ENCODE peak calls at places on chromosomes 1 and 21, in eight cellular contexts. Q is IMR-90, U is HFF-Myc, M is GM23338, V is GM10248, N is body of pancreas, D is colonic mucosa, E is right atrium auricular region. C is an unnamed sample.

GRCh38 chr1:232901255-232901654 is 49.2 kb upstream of the NTPCR start:
- DNase-seq in Q (no peak), U (no peak), M (peak), V (peak), N (no peak), D (no peak), E (no peak), C (peak)

GRCh38 chr1:55631508-55631907 is 416.3 kb upstream of the USP24 start:
- DNase-seq in Q (peak), U (no peak), M (no peak), V (no peak), N (no peak), D (no peak), E (no peak), C (no peak)

GRCh38 chr1:46413596-46413985 is 19.5 kb downstream of the FAAH start:
- DNase-seq in Q (no peak), U (no peak), M (peak), V (peak), N (no peak), D (no peak), E (no peak), C (peak)

GRCh38 chr21:44294391-44295162 is 5.3 kb upstream of the PFKL start:
- DNase-seq in Q (peak), U (no peak), M (no peak), V (no peak), N (peak), D (peak), E (peak), C (no peak)

GRCh38 chr1:15236226-15237145 is 10.5 kb upstream of the FHAD1 start:
- DNase-seq in Q (no peak), U (no peak), M (no peak), V (no peak), N (no peak), D (no peak), E (no peak), C (no peak)

GRCh38 chr1:181112071-181112929 is 23.8 kb downstream of the IER5 start:
- DNase-seq in Q (peak), U (peak), M (no peak), V (no peak), N (peak), D (peak), E (peak), C (no peak)

GRCh38 chr1:118862755-118863154 is 125.4 kb downstream of the TBX15 start:
- DNase-seq in Q (no peak), U (no peak), M (no peak), V (no peak), N (no peak), D (no peak), E (no peak), C (no peak)

GRCh38 chr1:23632479-23633160 is 59.0 kb upstream of the RPL11 start:
- DNase-seq in Q (peak), U (no peak), M (no peak), V (no peak), N (no peak), D (no peak), E (no peak), C (no peak)

GRCh38 chr1:206699626-206700025 is 14.9 kb downstream of the MAPKAPK2 start:
- DNase-seq in Q (no peak), U (no peak), M (no peak), V (no peak), N (no peak), D (no peak), E (no peak), C (no peak)

GRCh38 chr1:89987170-89987819 is 7.6 kb upstream of the ZNF326 start:
- DNase-seq in Q (peak), U (peak), M (peak), V (peak), N (peak), D (peak), E (no peak), C (peak)

GRCh38 chr1:110082477-110082876 is 12.0 kb upstream of the ALX3 start:
- DNase-seq in Q (no peak), U (no peak), M (no peak), V (no peak), N (no peak), D (no peak), E (no peak), C (no peak)

GRCh38 chr1:182444497-182444896 is 5.4 kb upstream of the RGSL1 start:
- DNase-seq in Q (no peak), U (no peak), M (peak), V (no peak), N (no peak), D (no peak), E (no peak), C (peak)

GRCh38 chr1:160795951-160796383 is at the start of gene LY9:
- DNase-seq in Q (no peak), U (no peak), M (no peak), V (peak), N (no peak), D (peak), E (no peak), C (peak)

GRCh38 chr1:935751-936231 is 12.1 kb downstream of the SAMD11 start:
- DNase-seq in Q (no peak), U (no peak), M (peak), V (no peak), N (no peak), D (no peak), E (no peak), C (no peak)

DNA sequence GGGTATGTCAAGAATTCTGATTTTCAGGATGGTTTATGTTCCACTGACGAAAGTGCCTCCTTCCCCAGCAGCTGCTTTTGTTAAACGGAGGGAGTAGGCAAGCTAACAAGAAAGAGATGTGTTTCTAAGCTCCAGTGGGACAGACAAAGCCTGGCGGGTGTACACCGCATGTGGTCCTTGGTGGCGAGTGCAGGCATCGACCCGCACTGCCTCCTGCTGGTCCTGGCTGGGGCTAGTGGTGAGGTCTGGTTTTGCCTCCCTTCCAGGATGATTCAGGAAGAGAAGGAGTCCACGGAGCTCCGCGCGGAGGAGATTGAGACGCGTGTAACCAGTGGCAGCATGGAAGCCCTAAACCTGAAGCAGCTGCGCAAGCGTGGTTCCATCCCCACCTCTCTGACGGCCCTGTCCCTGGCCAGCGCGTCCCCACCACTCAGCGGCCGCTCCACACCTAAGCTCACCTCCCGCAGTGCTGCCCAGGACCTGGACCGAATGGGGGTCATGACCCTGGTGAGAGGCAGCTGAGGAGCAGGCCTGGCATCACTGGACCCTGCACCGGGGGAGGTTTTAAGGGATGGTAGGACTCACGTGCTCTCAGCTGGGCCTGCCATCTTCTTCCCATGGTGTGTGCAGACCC is 29.0 kb downstream of the PPFIA4 start:
- DNase-seq in Q (no peak), U (no peak), M (peak), V (no peak), N (no peak), D (no peak), E (no peak), C (no peak)
- TF ChIP-seq CTCF in Q (peak), U (peak), M (peak), V (no peak), N (no peak), D (no peak), E (no peak), C (no peak)

GRCh38 chr1:44029260-44029910 is 1.9 kb downstream of the SLC6A9 start:
- DNase-seq in Q (no peak), U (no peak), M (peak), V (peak), N (peak), D (no peak), E (no peak), C (peak)

GRCh38 chr1:44029911-44030605 is 1.2 kb downstream of the SLC6A9 start:
- DNase-seq in Q (peak), U (no peak), M (peak), V (peak), N (peak), D (peak), E (peak), C (peak)

GRCh38 chr1:44031900-44032817 is 897 bp upstream of the SLC6A9 start:
- DNase-seq in Q (peak), U (no peak), M (peak), V (no peak), N (peak), D (peak), E (no peak), C (no peak)

GRCh38 chr1:44031051-44031899 is at the start of gene SLC6A9:
- DNase-seq in Q (peak), U (peak), M (peak), V (no peak), N (peak), D (peak), E (no peak), C (peak)

DNA sequence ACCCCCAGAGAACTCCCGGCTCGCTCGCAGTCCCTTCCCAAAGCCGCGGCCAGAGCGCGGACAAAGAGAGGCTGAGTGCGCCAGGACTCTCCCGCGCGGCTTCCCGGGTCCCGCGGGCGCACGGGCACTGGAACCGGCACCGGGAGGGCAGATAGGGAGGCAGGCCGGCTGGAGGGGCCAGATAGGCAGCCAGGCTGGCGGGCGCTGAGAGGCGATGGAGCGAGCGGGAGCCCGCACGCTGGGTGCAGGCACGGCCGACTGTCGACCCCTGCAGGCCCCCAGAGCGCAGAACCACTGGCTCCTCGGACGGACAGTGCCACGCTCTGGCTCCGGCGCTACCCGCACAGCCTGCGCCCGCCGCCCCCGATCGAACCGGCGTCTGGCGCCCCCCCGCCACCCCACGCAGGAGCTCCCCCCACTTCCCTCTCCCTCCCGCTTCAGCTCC is 634 bp downstream of the SLC6A9 start:
- DNase-seq in Q (peak), U (no peak), M (peak), V (peak), N (peak), D (no peak), E (no peak), C (peak)
- TF ChIP-seq CTCF in Q (peak), U (peak), M (peak), V (peak), N (no peak), D (no peak), E (peak), C (peak)

DNA sequence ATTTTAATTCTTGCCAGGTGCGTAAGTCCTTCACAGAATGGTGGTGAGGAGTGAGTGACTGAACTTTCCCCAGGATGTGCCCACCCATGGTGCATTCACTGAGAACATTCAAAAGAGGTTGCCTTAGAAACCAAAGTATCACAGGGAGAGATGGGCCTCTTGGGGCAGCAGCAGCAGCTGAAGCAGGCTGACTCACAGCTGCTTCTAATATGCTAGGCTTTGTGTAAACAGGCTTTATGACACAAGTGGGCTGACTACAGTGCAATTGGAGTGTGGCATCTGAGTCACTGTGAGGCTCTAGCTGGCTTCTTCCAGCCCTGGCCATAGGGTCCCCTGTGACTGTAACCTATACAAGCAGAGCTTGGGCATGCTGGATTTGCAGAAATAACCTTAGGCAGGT is 12.6 kb downstream of the PIGP start:
- DNase-seq in Q (peak), U (peak), M (peak), V (no peak), N (peak), D (peak), E (peak), C (no peak)
- TF ChIP-seq CTCF in Q (peak), U (no peak), M (no peak), V (no peak), N (no peak), D (no peak), E (no peak), C (no peak)

GRCh38 chr1:115458426-115459114 is 120.5 kb upstream of the NGF start:
- DNase-seq in Q (no peak), U (no peak), M (no peak), V (no peak), N (no peak), D (no peak), E (no peak), C (no peak)

GRCh38 chr1:115462677-115463076 is 124.6 kb upstream of the NGF start:
- DNase-seq in Q (no peak), U (no peak), M (no peak), V (no peak), N (no peak), D (no peak), E (no peak), C (no peak)

GRCh38 chr1:115463347-115463746 is 125.3 kb upstream of the NGF start:
- DNase-seq in Q (no peak), U (no peak), M (no peak), V (no peak), N (no peak), D (no peak), E (peak), C (no peak)

GRCh38 chr1:115459161-115459560 is 121.1 kb upstream of the NGF start:
- DNase-seq in Q (no peak), U (no peak), M (no peak), V (no peak), N (no peak), D (no peak), E (no peak), C (no peak)

GRCh38 chr1:115461526-115461925 is 123.5 kb upstream of the NGF start:
- DNase-seq in Q (no peak), U (no peak), M (no peak), V (no peak), N (no peak), D (no peak), E (no peak), C (no peak)
- TF ChIP-seq CTCF in Q (no peak), U (no peak), M (no peak), V (no peak), N (no peak), D (no peak), E (no peak), C (no peak)

DNA sequence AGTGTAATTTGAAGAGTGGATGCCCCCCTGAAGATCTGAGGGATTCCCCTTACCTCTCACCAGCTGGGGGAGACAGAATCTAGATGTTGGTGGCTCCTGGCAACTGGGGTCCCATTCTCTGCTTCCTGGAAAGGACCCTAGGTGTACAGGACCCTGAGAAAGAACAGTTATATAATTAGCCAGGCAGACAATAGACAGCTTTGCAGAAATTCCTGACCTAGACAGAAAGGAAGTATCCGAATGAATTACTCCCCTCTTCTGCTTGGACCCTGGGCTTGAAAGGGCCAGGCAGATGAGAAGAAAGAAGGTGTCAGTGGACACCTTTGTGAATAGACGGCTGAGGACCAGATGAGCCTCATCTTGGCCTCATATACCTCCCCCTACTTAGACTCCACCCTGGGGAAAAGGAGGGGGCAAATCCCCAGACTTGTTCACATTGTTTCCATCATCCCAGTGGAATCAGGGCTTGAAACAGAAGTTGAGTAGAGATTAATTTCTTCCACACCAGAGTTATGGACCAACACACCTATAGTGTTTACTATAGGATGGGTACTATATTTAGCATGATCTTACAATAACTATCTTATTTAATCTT is 1.8 kb upstream of the IQGAP3 start:
- DNase-seq in Q (no peak), U (no peak), M (no peak), V (no peak), N (no peak), D (no peak), E (no peak), C (no peak)
- TF ChIP-seq CTCF in Q (no peak), U (no peak), M (peak), V (no peak), N (no peak), D (no peak), E (no peak), C (no peak)

DNA sequence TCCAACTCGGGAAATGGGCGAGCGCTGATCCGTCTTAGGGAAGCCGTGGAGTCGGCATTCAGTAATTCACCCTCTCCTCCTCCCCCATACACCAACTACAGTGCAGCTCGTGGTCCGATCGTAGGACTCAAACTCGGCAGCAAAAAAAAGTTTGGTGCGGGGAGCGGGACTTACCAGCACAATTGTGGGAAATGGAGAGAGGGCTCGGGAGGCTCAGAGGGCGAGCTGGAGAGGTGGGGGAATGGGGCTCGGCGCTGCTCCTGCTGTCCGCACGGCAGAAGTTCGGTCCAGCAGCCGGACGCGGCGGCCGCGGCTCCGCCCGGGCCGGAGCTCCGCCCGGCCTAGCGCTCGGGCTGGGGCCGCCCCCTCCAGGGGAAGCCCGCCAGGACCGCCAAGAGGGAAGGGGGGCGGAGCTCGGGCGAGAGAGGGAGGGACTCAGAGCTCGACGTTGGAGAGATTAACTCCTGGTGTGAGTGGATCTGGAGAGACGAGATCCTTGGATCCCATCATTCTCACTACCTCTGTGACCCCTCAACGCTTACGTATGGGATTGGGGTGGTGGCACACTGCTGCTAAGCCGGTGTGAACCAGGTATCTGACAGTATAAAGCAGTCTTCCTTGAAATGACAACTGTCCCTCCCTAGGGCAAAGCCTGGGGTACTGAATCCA is 744 bp upstream of the PIAS3 start:
- DNase-seq in Q (peak), U (peak), M (peak), V (peak), N (peak), D (peak), E (peak), C (peak)
- TF ChIP-seq CTCF in Q (peak), U (no peak), M (no peak), V (no peak), N (no peak), D (no peak), E (peak), C (no peak)

DNA sequence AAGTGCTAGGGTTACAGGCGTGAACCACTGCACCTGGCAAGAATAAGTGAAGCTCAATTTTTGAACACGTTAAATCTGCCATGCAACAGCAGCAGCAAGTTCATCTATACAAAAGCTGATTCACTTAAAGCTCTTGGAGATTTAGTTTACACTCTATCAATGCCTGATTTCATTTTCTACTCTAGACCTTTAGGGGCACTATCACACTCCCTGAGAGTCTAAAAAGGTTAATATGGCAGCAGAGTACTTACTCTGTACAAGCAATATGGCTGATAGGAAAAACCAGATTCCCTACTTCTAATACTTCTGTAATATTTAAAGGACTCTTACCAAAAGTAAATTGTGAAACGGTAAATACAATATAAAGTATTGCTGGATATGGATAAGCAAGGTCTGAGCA is 4.8 kb downstream of the RBM34 start:
- DNase-seq in Q (no peak), U (no peak), M (no peak), V (no peak), N (no peak), D (no peak), E (no peak), C (no peak)
- TF ChIP-seq CTCF in Q (no peak), U (no peak), M (no peak), V (no peak), N (no peak), D (no peak), E (no peak), C (no peak)

GRCh38 chr1:165288301-165289120 is 68.0 kb downstream of the LMX1A start:
- DNase-seq in Q (no peak), U (no peak), M (peak), V (no peak), N (no peak), D (peak), E (no peak), C (no peak)

GRCh38 chr1:165287329-165287728 is 69.2 kb downstream of the LMX1A start:
- DNase-seq in Q (no peak), U (no peak), M (peak), V (no peak), N (no peak), D (no peak), E (no peak), C (no peak)

GRCh38 chr1:165287781-165288180 is 68.7 kb downstream of the LMX1A start:
- DNase-seq in Q (no peak), U (no peak), M (no peak), V (no peak), N (no peak), D (peak), E (no peak), C (no peak)

GRCh38 chr1:165289556-165289955 is 67.0 kb downstream of the LMX1A start:
- DNase-seq in Q (no peak), U (no peak), M (no peak), V (no peak), N (no peak), D (no peak), E (no peak), C (no peak)

GRCh38 chr1:165290143-165290542 is 66.4 kb downstream of the LMX1A start:
- DNase-seq in Q (no peak), U (peak), M (peak), V (no peak), N (no peak), D (no peak), E (no peak), C (no peak)
- TF ChIP-seq CTCF in Q (no peak), U (no peak), M (peak), V (no peak), N (no peak), D (no peak), E (no peak), C (no peak)

C was measured in GM13976.